ENCODE peak calls at places on chromosome 19, in seven cellular contexts. L is OCI-LY7; Y is sciatic nerve; Z is activated CD4-positive, CD25-positive, alpha-beta regulatory T cell treated with anti-CD3 and anti-CD28 coated beads, Interleukin-2, amount 50 U/mL, for 16 hours; R is NCI-H510A treated with DMSO at 0.1 percent for 48 hours; U is nephron progenitor cell; W is GM23248. J is an unnamed sample.

GRCh38 chr19:46615966-46616365 is 8.9 kb downstream of the PTGIR start:
- DNase-seq in U (no peak), Y (no peak), Z (no peak), R (no peak), L (no peak), W (no peak), J (peak)

GRCh38 chr19:13060964-13061927 is 41.4 kb downstream of the LYL1 start:
- DNase-seq in L (peak), Y (peak), U (peak), R (peak), Z (peak), W (peak), J (peak)

GRCh38 chr19:39428309-39429112 is 7.2 kb downstream of the RPS16 start:
- DNase-seq in Y (peak), W (peak), Z (no peak), L (no peak), R (no peak), U (peak), J (peak)

GRCh38 chr19:6374711-6375410 is 872 bp downstream of the PSPN start:
- DNase-seq in U (no peak), R (no peak), Z (no peak), W (no peak), Y (no peak), L (no peak), J (no peak)

GRCh38 chr19:5308471-5309437 is 31.9 kb downstream of the PTPRS start:
- DNase-seq in Z (no peak), W (peak), R (no peak), Y (peak), U (no peak), L (peak), J (no peak)

GRCh38 chr19:44758596-44758995 is 10.1 kb downstream of the BCL3 start:
- DNase-seq in L (no peak), Y (no peak), U (peak), W (no peak), Z (no peak), R (no peak), J (no peak)

GRCh38 chr19:1470864-1471513 is 8.0 kb downstream of the C19orf25 start:
- DNase-seq in Z (no peak), R (no peak), L (no peak), Y (no peak), U (peak), W (peak), J (peak)

GRCh38 chr19:41657157-41657556 is 30.3 kb upstream of the CEACAM4 start:
- DNase-seq in U (no peak), L (no peak), Y (no peak), W (no peak), R (peak), Z (no peak), J (no peak)

GRCh38 chr19:46975918-46976782 is 43.5 kb upstream of the NPAS1 start:
- DNase-seq in Y (peak), U (peak), Z (no peak), W (peak), L (no peak), R (no peak), J (peak)

GRCh38 chr19:4524808-4525562 is 6.7 kb upstream of the PLIN4 start:
- DNase-seq in Y (peak), W (peak), L (peak), U (peak), R (peak), Z (peak), J (peak)

GRCh38 chr19:46862974-46863632 is 2.3 kb downstream of the ARHGAP35 start:
- DNase-seq in R (no peak), L (no peak), W (peak), Y (peak), Z (no peak), U (no peak), J (no peak)

GRCh38 chr19:17579523-17580244 is 24.2 kb downstream of the COLGALT1 start:
- DNase-seq in R (no peak), L (peak), Y (peak), Z (no peak), U (peak), W (peak), J (peak)

GRCh38 chr19:22735911-22736645 is 47.9 kb downstream of the ZNF99 start:
- DNase-seq in L (no peak), W (no peak), Y (no peak), U (no peak), R (no peak), Z (no peak), J (no peak)

GRCh38 chr19:12779162-12779993 is 4.0 kb upstream of the HOOK2 start:
- DNase-seq in L (peak), U (no peak), R (no peak), Y (peak), Z (no peak), W (peak), J (peak)

GRCh38 chr19:53019684-53020083 is 6.0 kb downstream of the ERVV-1 start:
- DNase-seq in L (peak), W (no peak), U (no peak), R (no peak), Z (no peak), Y (peak), J (no peak)

GRCh38 chr19:6678690-6679109 is 8.7 kb upstream of the TNFSF14 start:
- DNase-seq in Z (peak), U (no peak), W (peak), R (no peak), L (no peak), Y (no peak), J (no peak)

GRCh38 chr19:19460761-19461265 is 54.5 kb downstream of the TSSK6 start:
- DNase-seq in R (peak), L (peak), Y (peak), U (peak), Z (no peak), W (peak), J (peak)

GRCh38 chr19:10379880-10380310 is 477 bp downstream of the TYK2 start:
- DNase-seq in R (peak), Z (no peak), U (no peak), Y (no peak), W (peak), L (no peak), J (no peak)

GRCh38 chr19:15180451-15181390 is 20.1 kb downstream of the NOTCH3 start:
- DNase-seq in Z (no peak), R (peak), Y (no peak), W (peak), U (peak), L (peak), J (no peak)

GRCh38 chr19:57755031-57755430 is 8.4 kb downstream of the ZNF776 start:
- DNase-seq in U (no peak), Y (no peak), L (no peak), R (no peak), Z (no peak), W (no peak), J (no peak)

GRCh38 chr19:54484451-54484850 is 11.4 kb upstream of the CDC42EP5 start:
- DNase-seq in U (no peak), Z (no peak), W (no peak), R (no peak), L (no peak), Y (no peak), J (no peak)

GRCh38 chr19:6768236-6768785 is 1.1 kb upstream of the SH2D3A start:
- DNase-seq in U (no peak), Y (no peak), Z (no peak), L (no peak), R (no peak), W (no peak), J (no peak)

GRCh38 chr19:47582320-47582909 is 9.5 kb upstream of the ZNF541 start:
- DNase-seq in R (no peak), Y (no peak), W (no peak), U (no peak), L (no peak), Z (no peak), J (no peak)

GRCh38 chr19:8113017-8113416 is 36.4 kb downstream of the FBN3 start:
- DNase-seq in Y (no peak), U (no peak), L (no peak), Z (no peak), R (no peak), W (no peak), J (no peak)

GRCh38 chr19:947707-948533 is 22.1 kb downstream of the ARID3A start:
- DNase-seq in Y (peak), R (no peak), U (no peak), L (peak), W (no peak), Z (no peak), J (peak)

GRCh38 chr19:18291590-18292459 is 10.4 kb upstream of the JUND start:
- DNase-seq in U (peak), Z (peak), Y (peak), W (peak), L (peak), R (peak), J (peak)

GRCh38 chr19:51292971-51293370 is 18.5 kb upstream of the IGLON5 start:
- DNase-seq in Z (no peak), L (no peak), R (no peak), U (no peak), Y (no peak), W (no peak), J (no peak)

GRCh38 chr19:40756502-40757110 is 5.6 kb downstream of the SNRPA start:
- DNase-seq in R (no peak), W (no peak), U (no peak), L (no peak), Y (no peak), Z (no peak), J (no peak)

GRCh38 chr19:31377736-31378135 is 28.5 kb upstream of the TSHZ3 start:
- DNase-seq in R (no peak), U (no peak), Z (no peak), Y (no peak), W (no peak), L (no peak), J (no peak)

GRCh38 chr19:57110592-57111328 is 9.0 kb upstream of the USP29 start:
- DNase-seq in Z (no peak), W (peak), U (no peak), R (no peak), L (peak), Y (no peak), J (no peak)

GRCh38 chr19:898663-899062 is 5.4 kb downstream of the RNU6-9 start:
- DNase-seq in W (no peak), R (no peak), Z (no peak), U (peak), Y (no peak), L (peak), J (peak)

GRCh38 chr19:1210227-1210538 is 4.6 kb downstream of the STK11 start:
- DNase-seq in W (no peak), L (no peak), Z (no peak), Y (peak), U (no peak), R (no peak), J (no peak)

GRCh38 chr19:4455742-4456565 is 1.6 kb downstream of the UBXN6 start:
- DNase-seq in R (peak), U (peak), Z (no peak), L (no peak), Y (peak), W (peak), J (peak)